ENCODE peak calls at places on chromosomes 11 and 22, in five cellular contexts. R, W, O, B and T are unnamed samples.

GRCh38 chr11:129023968-129024676 is 81.5 kb upstream of the TP53AIP1 start:
- DNase-seq in R (peak; percentile 92), W (peak; percentile 21), O (no peak), B (peak; percentile 87), T (no peak)

GRCh38 chr11:114274637-114275036 is 21.6 kb upstream of the NNMT start:
- DNase-seq in R (no peak), W (no peak), O (no peak), B (no peak), T (no peak)

GRCh38 chr22:18112440-18112839 is 1.8 kb downstream of the TUBA8 start:
- DNase-seq in R (no peak), W (no peak), O (no peak), B (no peak), T (no peak)

GRCh38 chr11:120814531-120815259 is 209.2 kb upstream of the TBCEL start:
- DNase-seq in R (no peak), W (no peak), O (no peak), B (no peak), T (no peak)

GRCh38 chr11:12251651-12252560 is 125.5 kb upstream of the PARVA start:
- DNase-seq in R (no peak), W (no peak), O (no peak), B (no peak), T (no peak)

GRCh38 chr22:21449531-21450319 is 17.5 kb upstream of the TMEM191C start:
- DNase-seq in R (no peak), W (no peak), O (no peak), B (peak; percentile 1), T (no peak)

GRCh38 chr11:59206635-59207034 is 6.1 kb downstream of the MPEG1 start:
- DNase-seq in R (peak; percentile 74), W (peak; percentile 12), O (no peak), B (peak; percentile 60), T (peak; percentile 62)

GRCh38 chr22:24937114-24937513 is 9.4 kb downstream of the LHFPL7 start:
- DNase-seq in R (peak; percentile 48), W (peak; percentile 44), O (peak; percentile 11), B (peak; percentile 21), T (peak; percentile 11)

GRCh38 chr22:38832005-38832978 is 11.5 kb downstream of the NPTXR start:
- DNase-seq in R (no peak), W (no peak), O (no peak), B (no peak), T (no peak)

GRCh38 chr22:43848366-43849171 is 13.7 kb downstream of the SULT4A1 start:
- DNase-seq in R (no peak), W (no peak), O (peak; percentile 22), B (peak; percentile 36), T (peak; percentile 19)

GRCh38 chr22:44304354-44304753 is 8.4 kb downstream of the SHISAL1 start:
- DNase-seq in R (no peak), W (no peak), O (peak; percentile 60), B (peak; percentile 14), T (no peak)

GRCh38 chr11:72232260-72233055 is 7.9 kb downstream of the INPPL1 start:
- DNase-seq in R (no peak), W (no peak), O (no peak), B (no peak), T (no peak)

GRCh38 chr11:130478881-130479280 is 30.4 kb downstream of the ADAMTS15 start:
- DNase-seq in R (no peak), W (peak; percentile 62), O (peak; percentile 33), B (no peak), T (no peak)

GRCh38 chr11:26827567-26828037 is 105.7 kb upstream of the SLC5A12 start:
- DNase-seq in R (no peak), W (no peak), O (no peak), B (peak; percentile 18), T (peak; percentile 50)

GRCh38 chr11:40877981-40878380 is 581.5 kb downstream of the LRRC4C start:
- DNase-seq in R (no peak), W (no peak), O (no peak), B (no peak), T (no peak)

GRCh38 chr11:69382131-69383128 is 88.5 kb downstream of the MYEOV start:
- DNase-seq in R (peak; percentile 42), W (no peak), O (peak; percentile 46), B (peak; percentile 34), T (peak; percentile 25)

GRCh38 chr22:45886502-45886901 is 90.5 kb downstream of the WNT7B start:
- DNase-seq in R (no peak), W (no peak), O (no peak), B (no peak), T (no peak)

GRCh38 chr11:93017821-93018690 is 48.6 kb downstream of the MTNR1B start:
- DNase-seq in R (no peak), W (no peak), O (peak; percentile 55), B (no peak), T (no peak)

GRCh38 chr22:25167082-25167481 is 32.6 kb upstream of the CRYBB3 start:
- DNase-seq in R (no peak), W (no peak), O (no peak), B (no peak), T (no peak)

GRCh38 chr11:33692013-33692504 is 8.6 kb downstream of the C11orf91 start:
- DNase-seq in R (peak; percentile 77), W (peak; percentile 97), O (peak; percentile 97), B (peak; percentile 90), T (peak; percentile 95)

GRCh38 chr11:118076754-118077281 is at the start of gene TMPRSS4:
- DNase-seq in R (peak; percentile 95), W (no peak), O (no peak), B (peak; percentile 71), T (no peak)

GRCh38 chr22:37019309-37020191 is at the start of the genes MPST and TST:
- DNase-seq in R (peak; percentile 79), W (peak; percentile 29), O (peak; percentile 43), B (peak; percentile 86), T (peak; percentile 58)

GRCh38 chr22:19325296-19325950 is 33.9 kb upstream of the CLTCL1 start:
- DNase-seq in R (no peak), W (peak; percentile 25), O (peak; percentile 88), B (no peak), T (peak; percentile 84)

GRCh38 chr11:90840071-90840470 is 617.2 kb upstream of the CHORDC1 start:
- DNase-seq in R (no peak), W (no peak), O (no peak), B (no peak), T (no peak)

GRCh38 chr11:105148241-105148640 is 8.7 kb upstream of the CARD18 start:
- DNase-seq in R (no peak), W (peak; percentile 34), O (peak; percentile 53), B (no peak), T (peak; percentile 43)

GRCh38 chr11:102269927-102270326 is 47.4 kb upstream of the BIRC3 start:
- DNase-seq in R (no peak), W (peak; percentile 48), O (peak; percentile 70), B (no peak), T (no peak)

GRCh38 chr22:43974028-43974545 is 18.8 kb downstream of the SAMM50 start:
- DNase-seq in R (no peak), W (no peak), O (no peak), B (no peak), T (no peak)

GRCh38 chr22:20033045-20033706 is 12.3 kb downstream of the TANGO2 start:
- DNase-seq in R (peak; percentile 18), W (no peak), O (no peak), B (peak; percentile 55), T (peak; percentile 28)

GRCh38 chr22:29205598-29206371 is at the start of gene EMID1:
- DNase-seq in R (peak; percentile 40), W (no peak), O (peak; percentile 4), B (peak; percentile 60), T (peak; percentile 21)
- H3K4me3 ChIP-seq in R (peak within 1 kb of the TSS; percentile 22), W (peak within 1 kb of the TSS; percentile 47), O (no peak within 1 kb of the TSS), B (peak within 1 kb of the TSS; percentile 23), T (peak within 1 kb of the TSS; percentile 31)

DNA sequence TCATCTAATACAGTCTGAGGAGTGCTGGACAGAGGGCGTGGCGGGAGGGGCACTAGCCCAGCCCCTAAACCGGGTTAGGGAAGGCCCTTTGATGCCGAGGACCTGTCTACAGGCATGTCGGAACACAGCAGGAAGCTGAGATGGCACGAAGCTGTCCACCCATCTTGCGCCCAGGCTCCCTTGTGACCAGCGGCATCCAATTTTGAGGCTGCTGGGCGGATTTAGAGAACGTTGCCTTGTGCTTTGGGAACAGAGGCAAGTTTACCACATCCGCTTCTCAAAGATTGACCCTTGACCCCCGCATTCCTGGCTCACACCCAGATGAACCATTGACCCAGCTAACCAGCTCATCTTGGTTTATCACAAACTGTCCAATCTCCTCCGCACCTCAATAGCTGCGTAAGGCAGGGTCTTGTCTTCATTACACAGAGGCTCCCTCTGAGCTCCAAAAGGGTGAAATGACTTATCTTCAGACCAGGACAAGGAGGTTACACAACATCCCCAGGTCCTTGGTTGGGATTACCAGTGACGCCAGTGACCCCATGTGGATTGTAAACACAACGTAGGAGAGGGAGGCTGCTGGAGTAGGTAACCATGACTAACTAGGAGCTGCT is 4.5 kb downstream of the FAM83F start:
- DNase-seq in R (peak; percentile 76), W (peak; percentile 75), O (peak; percentile 61), B (peak; percentile 40), T (no peak)
- TF ChIP-seq CTCF in R (no peak), W (peak; percentile 41), O (no peak), B (no peak), T (no peak)

GRCh38 chr22:29574762-29575450 is 6.0 kb downstream of the NIPSNAP1 start:
- DNase-seq in R (no peak), W (no peak), O (no peak), B (no peak), T (no peak)
- H3K4me3 ChIP-seq in R (no peak overlapping the region), W (no peak overlapping the region), O (no peak overlapping the region), B (no peak overlapping the region), T (no peak overlapping the region)

DNA sequence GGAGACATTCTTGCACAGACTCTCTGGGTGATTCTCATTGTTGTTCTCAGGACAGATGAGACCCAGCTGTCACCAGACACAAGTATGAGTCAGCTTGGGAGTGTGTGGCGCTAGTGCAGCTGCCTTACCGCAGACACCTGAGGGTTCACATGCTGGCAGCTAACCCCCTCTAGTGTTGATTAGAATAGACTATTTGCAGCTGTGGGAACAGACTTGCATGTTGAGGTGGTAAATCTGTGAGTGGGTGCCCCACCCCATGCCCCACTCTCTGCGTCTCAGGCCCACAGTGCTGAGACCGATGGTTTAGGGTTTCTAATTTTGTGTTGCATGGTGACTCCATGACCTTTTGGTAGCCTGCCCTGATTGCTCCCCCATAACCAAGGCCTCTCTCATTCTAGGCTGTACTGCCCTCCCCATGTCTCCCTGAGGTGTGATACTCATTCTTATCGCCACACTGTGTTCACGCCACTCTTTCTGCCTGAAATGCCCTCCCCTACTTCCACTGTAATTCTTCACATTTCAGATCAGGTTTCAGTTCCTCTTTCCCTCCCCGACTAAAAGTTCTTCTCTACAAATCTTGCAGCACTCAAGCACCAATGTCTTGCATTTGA is 73.7 kb upstream of the KIRREL3 start:
- DNase-seq in R (peak; percentile 60), W (peak; percentile 9), O (peak; percentile 9), B (peak; percentile 60), T (peak; percentile 44)
- TF ChIP-seq CTCF in R (no peak), W (peak; percentile 54), O (no peak), B (no peak), T (peak; percentile 43)

GRCh38 chr11:65473275-65473860 is 25.5 kb upstream of the MALAT1 start:
- DNase-seq in R (no peak), W (no peak), O (peak; percentile 60), B (no peak), T (no peak)
- H3K4me3 ChIP-seq in R (no peak overlapping the region), W (no peak overlapping the region), O (no peak overlapping the region), B (no peak overlapping the region), T (no peak overlapping the region)

GRCh38 chr11:46534713-46535112 is 59.1 kb downstream of the AMBRA1 start:
- DNase-seq in R (no peak), W (no peak), O (no peak), B (no peak), T (no peak)
- TF ChIP-seq CTCF in R (no peak), W (no peak), O (no peak), B (no peak), T (no peak)